ENCODE peak calls at places on chromosomes 6 and 20, in five cellular contexts. O is left cardiac atrium, R is MCF 10A, W is adipocyte, K is H7. B is an unnamed sample.

GRCh38 chr6:138657026-138657425 is 116.5 kb upstream of the CCDC28A start:
- DNase-seq in O (no peak), R (no peak), W (no peak), K (no peak), B (no peak)

GRCh38 chr20:47391276-47392010 is 34.9 kb upstream of the ZMYND8 start:
- DNase-seq in O (no peak), R (no peak), W (no peak), K (no peak), B (no peak)

GRCh38 chr6:119384444-119384843 is 34.9 kb upstream of the MAN1A1 start:
- DNase-seq in O (no peak), R (no peak), W (no peak), K (no peak), B (no peak)

GRCh38 chr20:9966966-9967365 is 67.8 kb upstream of the ANKEF1 start:
- DNase-seq in O (no peak), R (peak; percentile 37), W (peak; percentile 38), K (peak; percentile 26), B (peak; percentile 6)

GRCh38 chr6:145214570-145214969 is 520.8 kb downstream of the EPM2A start:
- DNase-seq in O (no peak), R (peak; percentile 60), W (peak; percentile 78), K (peak; percentile 4), B (peak; percentile 55)

GRCh38 chr6:151370509-151371078 is 20.8 kb downstream of the ZBTB2 start:
- DNase-seq in O (no peak), R (no peak), W (peak; percentile 50), K (no peak), B (no peak)

GRCh38 chr6:88166493-88166900 is 350 bp upstream of the CNR1 start:
- DNase-seq in O (peak; percentile 40), R (no peak), W (no peak), K (peak; percentile 80), B (no peak)

GRCh38 chr6:155829646-155830045 is 374.0 kb upstream of the NOX3 start:
- DNase-seq in O (no peak), R (no peak), W (no peak), K (no peak), B (no peak)

GRCh38 chr20:45550765-45551164 is 3.6 kb upstream of the EPPIN start:
- DNase-seq in O (no peak), R (no peak), W (no peak), K (no peak), B (no peak)

GRCh38 chr6:127855542-127856159 is 45.2 kb downstream of the THEMIS start:
- DNase-seq in O (no peak), R (peak; percentile 35), W (peak; percentile 62), K (no peak), B (peak; percentile 33)

GRCh38 chr6:17492350-17492749 is 99.0 kb downstream of the CAP2 start:
- DNase-seq in O (no peak), R (no peak), W (no peak), K (no peak), B (no peak)

GRCh38 chr20:19937651-19938420 is 79.3 kb upstream of the NAA20 start:
- DNase-seq in O (no peak), R (no peak), W (no peak), K (no peak), B (no peak)

GRCh38 chr6:36715469-36715868 is 17.8 kb downstream of the RAB44 start:
- DNase-seq in O (no peak), R (no peak), W (no peak), K (no peak), B (no peak)

GRCh38 chr6:32554269-32554919 is 24.3 kb upstream of the HLA-DRB5 start:
- DNase-seq in O (no peak), R (no peak), W (no peak), K (no peak), B (no peak)

GRCh38 chr6:2792330-2792729 is 27.1 kb downstream of the WRNIP1 start:
- DNase-seq in O (no peak), R (peak; percentile 77), W (no peak), K (no peak), B (peak; percentile 51)

GRCh38 chr6:13763740-13764381 is 50.5 kb downstream of the MCUR1 start:
- DNase-seq in O (no peak), R (no peak), W (no peak), K (no peak), B (no peak)

GRCh38 chr6:44042261-44043035 is 84.8 kb downstream of the MRPL14 start:
- DNase-seq in O (no peak), R (no peak), W (no peak), K (peak; percentile 42), B (no peak)

GRCh38 chr6:39086294-39086693 is 28.7 kb downstream of the SAYSD1 start:
- DNase-seq in O (no peak), R (no peak), W (no peak), K (peak; percentile 10), B (no peak)